ENCODE peak calls at places on chromosomes 4 and X, in six cellular contexts. One of them, this sample, is unnamed.

GRCh38 chrX:18873189-18873791 is 110.6 kb downstream of the PHKA2 start:
- DNase-seq in germinal center: no peak
- DNase-seq in ACHN: peak; percentile 8
- DNase-seq in uterus: peak; percentile 75
- DNase-seq in amniotic stem cell: no peak
- DNase-seq in left cardiac atrium: peak; percentile 58
- DNase-seq in this sample: no peak

GRCh38 chr4:17636696-17637351 is 22.4 kb downstream of the MED28 start:
- DNase-seq in ACHN: peak; percentile 70
- DNase-seq in left cardiac atrium: peak; percentile 82
- DNase-seq in germinal center: peak; percentile 78
- DNase-seq in amniotic stem cell: peak; percentile 30
- DNase-seq in uterus: peak; percentile 66
- DNase-seq in this sample: peak; percentile 67

GRCh38 chrX:36573720-36574119 is 434.4 kb upstream of the FAM47C start:
- DNase-seq in amniotic stem cell: no peak
- DNase-seq in left cardiac atrium: no peak
- DNase-seq in uterus: no peak
- DNase-seq in germinal center: no peak
- DNase-seq in ACHN: no peak
- DNase-seq in this sample: no peak

GRCh38 chr4:4685810-4686209 is 144.0 kb upstream of the STX18 start:
- DNase-seq in amniotic stem cell: no peak
- DNase-seq in ACHN: no peak
- DNase-seq in germinal center: no peak
- DNase-seq in left cardiac atrium: no peak
- DNase-seq in uterus: no peak
- DNase-seq in this sample: no peak

GRCh38 chr4:184778325-184778724 is 44.4 kb upstream of the CENPU start:
- DNase-seq in uterus: no peak
- DNase-seq in germinal center: no peak
- DNase-seq in ACHN: no peak
- DNase-seq in amniotic stem cell: no peak
- DNase-seq in left cardiac atrium: no peak
- DNase-seq in this sample: no peak

GRCh38 chr4:55635282-55635681 is 816 bp downstream of the NMU start:
- DNase-seq in uterus: no peak
- DNase-seq in left cardiac atrium: no peak
- DNase-seq in amniotic stem cell: no peak
- DNase-seq in ACHN: no peak
- DNase-seq in germinal center: no peak
- DNase-seq in this sample: no peak

GRCh38 chr4:60201052-60201673 is 999.0 kb upstream of the ADGRL3 start:
- DNase-seq in uterus: no peak
- DNase-seq in germinal center: peak; percentile 5
- DNase-seq in amniotic stem cell: no peak
- DNase-seq in ACHN: peak; percentile 47
- DNase-seq in left cardiac atrium: peak; percentile 34
- DNase-seq in this sample: peak; percentile 21

GRCh38 chr4:13168326-13168725 is 315.8 kb downstream of the RAB28 start:
- DNase-seq in ACHN: no peak
- DNase-seq in uterus: no peak
- DNase-seq in germinal center: no peak
- DNase-seq in amniotic stem cell: no peak
- DNase-seq in left cardiac atrium: no peak
- DNase-seq in this sample: no peak

GRCh38 chrX:107849747-107850478 is 24.2 kb downstream of the MID2 start:
- DNase-seq in amniotic stem cell: no peak
- DNase-seq in left cardiac atrium: no peak
- DNase-seq in uterus: no peak
- DNase-seq in germinal center: no peak
- DNase-seq in ACHN: no peak
- DNase-seq in this sample: no peak

GRCh38 chrX:72142094-72142843 is 10.6 kb upstream of the RTL5 start:
- DNase-seq in ACHN: no peak
- DNase-seq in germinal center: no peak
- DNase-seq in left cardiac atrium: no peak
- DNase-seq in amniotic stem cell: no peak
- DNase-seq in uterus: no peak
- DNase-seq in this sample: no peak

GRCh38 chr4:6450709-6451108 is 21.7 kb downstream of the PPP2R2C start:
- DNase-seq in ACHN: no peak
- DNase-seq in uterus: no peak
- DNase-seq in amniotic stem cell: no peak
- DNase-seq in left cardiac atrium: no peak
- DNase-seq in germinal center: no peak
- DNase-seq in this sample: no peak

GRCh38 chrX:56588397-56589188 is 25.2 kb downstream of the UBQLN2 start:
- DNase-seq in uterus: no peak
- DNase-seq in amniotic stem cell: no peak
- DNase-seq in left cardiac atrium: no peak
- DNase-seq in germinal center: no peak
- DNase-seq in ACHN: no peak
- DNase-seq in this sample: no peak

GRCh38 chr4:180054291-180054690 is 2188.9 kb upstream of the TENM3 start:
- DNase-seq in amniotic stem cell: no peak
- DNase-seq in germinal center: no peak
- DNase-seq in left cardiac atrium: no peak
- DNase-seq in uterus: no peak
- DNase-seq in ACHN: no peak
- DNase-seq in this sample: no peak

GRCh38 chr4:4542824-4543485 is 1.1 kb upstream of the STX18 start:
- DNase-seq in germinal center: no peak
- DNase-seq in left cardiac atrium: no peak
- DNase-seq in uterus: no peak
- DNase-seq in ACHN: no peak
- DNase-seq in amniotic stem cell: no peak
- DNase-seq in this sample: no peak

GRCh38 chr4:71290074-71290473 is 48.7 kb upstream of the SLC4A4 start:
- DNase-seq in germinal center: no peak
- DNase-seq in uterus: no peak
- DNase-seq in amniotic stem cell: no peak
- DNase-seq in ACHN: peak; percentile 93
- DNase-seq in left cardiac atrium: no peak
- DNase-seq in this sample: no peak

GRCh38 chr4:26252349-26252748 is 68.5 kb upstream of the RBPJ start:
- DNase-seq in left cardiac atrium: no peak
- DNase-seq in amniotic stem cell: no peak
- DNase-seq in uterus: no peak
- DNase-seq in germinal center: no peak
- DNase-seq in ACHN: no peak
- DNase-seq in this sample: no peak

GRCh38 chrX:65643046-65643785 is 24.2 kb upstream of the MSN start:
- DNase-seq in amniotic stem cell: no peak
- DNase-seq in ACHN: peak; percentile 6
- DNase-seq in germinal center: no peak
- DNase-seq in left cardiac atrium: no peak
- DNase-seq in uterus: peak; percentile 22
- DNase-seq in this sample: no peak

GRCh38 chrX:31128849-31129248 is 57.0 kb upstream of the FTHL17 start:
- DNase-seq in uterus: no peak
- DNase-seq in ACHN: no peak
- DNase-seq in amniotic stem cell: no peak
- DNase-seq in germinal center: no peak
- DNase-seq in left cardiac atrium: no peak
- DNase-seq in this sample: no peak

GRCh38 chr4:102730968-102731533 is 29.7 kb downstream of the MANBA start:
- DNase-seq in uterus: no peak
- DNase-seq in left cardiac atrium: no peak
- DNase-seq in germinal center: no peak
- DNase-seq in ACHN: no peak
- DNase-seq in amniotic stem cell: no peak
- DNase-seq in this sample: no peak

This sample was measured in heart right ventricle.